ENCODE peak calls at places on chromosomes 1 and 21, in four cellular contexts. R is esophagus muscularis mucosa, K is psoas muscle, J is fibroblast of pulmonary artery. Y is an unnamed sample.

GRCh38 chr1:162605225-162605927 is 26.9 kb upstream of the DDR2 start:
- DNase-seq in R (no peak), K (no peak), J (peak), Y (peak)

GRCh38 chr1:23593556-23594148 is 34.4 kb upstream of the ID3 start:
- DNase-seq in R (no peak), K (peak), J (no peak), Y (no peak)

GRCh38 chr1:210053126-210053525 is 115.1 kb downstream of the SYT14 start:
- DNase-seq in R (no peak), K (no peak), J (no peak), Y (no peak)

GRCh38 chr1:36323636-36324321 is at the start of gene EVA1B:
- DNase-seq in R (no peak), K (peak), J (peak), Y (peak)

GRCh38 chr1:77927414-77927813 is 39.0 kb downstream of the NEXN start:
- DNase-seq in R (no peak), K (no peak), J (no peak), Y (no peak)

GRCh38 chr1:112298558-112298957 is 97.5 kb upstream of the CTTNBP2NL start:
- DNase-seq in R (no peak), K (peak), J (peak), Y (peak)

GRCh38 chr1:192766009-192766625 is 42.7 kb upstream of the RGS2 start:
- DNase-seq in R (no peak), K (no peak), J (peak), Y (no peak)

GRCh38 chr1:189619682-189620332 is 857.9 kb downstream of the BRINP3 start:
- DNase-seq in R (no peak), K (no peak), J (peak), Y (peak)

GRCh38 chr1:12285496-12286143 is 55.8 kb downstream of the VPS13D start:
- DNase-seq in R (no peak), K (no peak), J (peak), Y (no peak)

GRCh38 chr1:27862671-27863551 is 9.4 kb upstream of the THEMIS2 start:
- DNase-seq in R (no peak), K (peak), J (peak), Y (peak)

GRCh38 chr1:4483031-4483625 is 171.3 kb upstream of the AJAP1 start:
- DNase-seq in R (no peak), K (no peak), J (no peak), Y (no peak)

GRCh38 chr1:174875306-174875705 is 124.4 kb upstream of the CACYBP start:
- DNase-seq in R (no peak), K (no peak), J (no peak), Y (no peak)

GRCh38 chr1:55898191-55898590 is 681.2 kb downstream of the PLPP3 start:
- DNase-seq in R (no peak), K (no peak), J (peak), Y (peak)

GRCh38 chr1:205365945-205366463 is 9.3 kb upstream of the KLHDC8A start:
- DNase-seq in R (no peak), K (no peak), J (peak), Y (peak)

GRCh38 chr1:179021873-179022272 is 3.8 kb upstream of the FAM20B start:
- DNase-seq in R (no peak), K (no peak), J (no peak), Y (peak)

GRCh38 chr1:232880354-232880753 is 70.1 kb upstream of the NTPCR start:
- DNase-seq in R (no peak), K (no peak), J (peak), Y (peak)

GRCh38 chr1:48219803-48220202 is 2.7 kb upstream of the SLC5A9 start:
- DNase-seq in R (no peak), K (no peak), J (no peak), Y (no peak)

GRCh38 chr1:206479164-206480125 is 9.2 kb downstream of the IKBKE start:
- DNase-seq in R (no peak), K (peak), J (peak), Y (peak)

GRCh38 chr1:31707711-31708110 is 3.9 kb upstream of the COL16A1 start:
- DNase-seq in R (no peak), K (no peak), J (peak), Y (peak)

GRCh38 chr1:233140519-233140918 is 155.0 kb downstream of the PCNX2 start:
- DNase-seq in R (no peak), K (no peak), J (peak), Y (peak)

GRCh38 chr1:81756872-81757271 is 43.9 kb upstream of the ADGRL2 start:
- DNase-seq in R (no peak), K (no peak), J (peak), Y (peak)

GRCh38 chr1:184078564-184079107 is 27.1 kb downstream of the TSEN15 start:
- DNase-seq in R (no peak), K (no peak), J (peak), Y (no peak)

GRCh38 chr1:85579619-85580018 is 942 bp upstream of the CCN1 start:
- DNase-seq in R (peak), K (peak), J (peak), Y (peak)

GRCh38 chr1:77605246-77606026 is 77.0 kb downstream of the ZZZ3 start:
- DNase-seq in R (no peak), K (peak), J (peak), Y (peak)

GRCh38 chr1:23995431-23995837 is 15.3 kb upstream of the SRSF10 start:
- DNase-seq in R (no peak), K (no peak), J (peak), Y (peak)

GRCh38 chr1:112396668-112397025 is 633 bp downstream of the CTTNBP2NL start:
- DNase-seq in R (no peak), K (no peak), J (peak), Y (no peak)

GRCh38 chr1:212234431-212235298 is 50.5 kb upstream of the PPP2R5A start:
- DNase-seq in R (no peak), K (peak), J (peak), Y (peak)

GRCh38 chr1:31760901-31761470 is 3.2 kb downstream of the ADGRB2 start:
- DNase-seq in R (no peak), K (peak), J (peak), Y (peak)

GRCh38 chr1:192830596-192831241 is 21.9 kb downstream of the RGS2 start:
- DNase-seq in R (no peak), K (no peak), J (peak), Y (no peak)

GRCh38 chr21:31618696-31619430 is 40.6 kb upstream of the SOD1 start:
- DNase-seq in R (no peak), K (no peak), J (no peak), Y (no peak)

GRCh38 chr1:166164995-166165660 is 1.7 kb downstream of the FAM78B start:
- DNase-seq in R (peak), K (peak), J (peak), Y (peak)

GRCh38 chr1:85203573-85204169 is 2.9 kb upstream of the SYDE2 start:
- DNase-seq in R (no peak), K (no peak), J (no peak), Y (no peak)

GRCh38 chr1:71850515-71850914 is 431.8 kb downstream of the NEGR1 start:
- DNase-seq in R (no peak), K (no peak), J (no peak), Y (peak)
- H3K4me3 ChIP-seq in R (no peak), K (no peak), J (no peak), Y (no peak)

GRCh38 chr1:38073926-38074677 is 27.5 kb upstream of the POU3F1 start:
- DNase-seq in R (no peak), K (no peak), J (no peak), Y (no peak)
- H3K4me3 ChIP-seq in R (no peak), K (no peak), J (no peak), Y (no peak)

GRCh38 chr1:160625321-160625720 is 21.5 kb downstream of the SLAMF1 start:
- DNase-seq in R (no peak), K (no peak), J (no peak), Y (no peak)
- H3K4me3 ChIP-seq in R (no peak), K (no peak), J (no peak), Y (no peak)

DNA sequence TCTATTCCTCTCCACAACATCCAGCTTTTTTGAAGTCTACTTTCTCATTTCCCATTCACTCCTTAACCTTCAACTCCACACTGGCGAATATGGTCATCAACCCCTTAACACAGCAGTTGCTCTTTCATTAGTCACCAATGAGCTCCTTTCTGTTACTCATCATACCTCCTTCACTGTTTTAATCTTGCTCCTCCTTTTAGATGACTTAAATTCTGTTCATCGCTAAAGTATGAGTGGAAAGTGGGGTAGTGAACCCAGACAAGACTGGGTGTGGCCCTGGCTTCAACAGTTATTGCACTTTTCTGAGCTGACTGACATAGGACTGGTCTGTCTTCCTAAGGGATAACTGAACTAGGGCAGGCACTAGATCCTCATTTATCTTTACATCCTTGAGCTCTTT is 51.3 kb downstream of the AKT3 start:
- DNase-seq in R (no peak), K (no peak), J (peak), Y (peak)
- H3K4me3 ChIP-seq in R (no peak), K (no peak), J (no peak), Y (no peak)

GRCh38 chr1:223133301-223133823 is 9.7 kb downstream of the TLR5 start:
- DNase-seq in R (no peak), K (no peak), J (no peak), Y (no peak)

GRCh38 chr1:223136086-223136485 is 7.0 kb downstream of the TLR5 start:
- DNase-seq in R (no peak), K (no peak), J (no peak), Y (no peak)

GRCh38 chr1:223137402-223138100 is 5.5 kb downstream of the TLR5 start:
- DNase-seq in R (no peak), K (no peak), J (peak), Y (peak)

GRCh38 chr1:223133824-223134435 is 9.1 kb downstream of the TLR5 start:
- DNase-seq in R (no peak), K (peak), J (peak), Y (peak)

DNA sequence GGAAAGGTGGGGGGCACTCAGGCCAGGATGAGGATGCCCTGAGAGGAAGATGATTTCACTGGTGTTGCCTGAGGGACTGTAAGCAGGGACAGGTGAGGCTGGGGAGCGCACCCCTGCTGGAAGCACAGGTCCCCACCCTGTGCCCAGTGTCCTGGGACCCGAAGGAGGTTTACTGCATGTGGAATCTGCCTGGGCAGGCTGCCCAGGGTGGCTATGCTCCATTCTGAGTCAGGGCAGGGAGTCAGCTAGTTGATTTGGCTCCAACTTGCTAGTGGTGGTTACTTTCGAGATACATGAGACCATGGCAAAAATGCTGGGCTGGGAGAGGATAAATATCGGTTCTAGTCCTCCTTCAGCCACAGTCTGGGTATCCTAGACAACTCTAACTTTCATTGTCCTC is 7.9 kb downstream of the TLR5 start:
- DNase-seq in R (no peak), K (peak), J (peak), Y (peak)
- H3K4me3 ChIP-seq in R (no peak), K (no peak), J (no peak), Y (no peak)

GRCh38 chr1:155320661-155321576 is at the start of gene RUSC1:
- DNase-seq in R (no peak), K (peak), J (peak), Y (peak)
- H3K4me3 ChIP-seq in R (peak), K (peak), J (peak), Y (peak)

DNA sequence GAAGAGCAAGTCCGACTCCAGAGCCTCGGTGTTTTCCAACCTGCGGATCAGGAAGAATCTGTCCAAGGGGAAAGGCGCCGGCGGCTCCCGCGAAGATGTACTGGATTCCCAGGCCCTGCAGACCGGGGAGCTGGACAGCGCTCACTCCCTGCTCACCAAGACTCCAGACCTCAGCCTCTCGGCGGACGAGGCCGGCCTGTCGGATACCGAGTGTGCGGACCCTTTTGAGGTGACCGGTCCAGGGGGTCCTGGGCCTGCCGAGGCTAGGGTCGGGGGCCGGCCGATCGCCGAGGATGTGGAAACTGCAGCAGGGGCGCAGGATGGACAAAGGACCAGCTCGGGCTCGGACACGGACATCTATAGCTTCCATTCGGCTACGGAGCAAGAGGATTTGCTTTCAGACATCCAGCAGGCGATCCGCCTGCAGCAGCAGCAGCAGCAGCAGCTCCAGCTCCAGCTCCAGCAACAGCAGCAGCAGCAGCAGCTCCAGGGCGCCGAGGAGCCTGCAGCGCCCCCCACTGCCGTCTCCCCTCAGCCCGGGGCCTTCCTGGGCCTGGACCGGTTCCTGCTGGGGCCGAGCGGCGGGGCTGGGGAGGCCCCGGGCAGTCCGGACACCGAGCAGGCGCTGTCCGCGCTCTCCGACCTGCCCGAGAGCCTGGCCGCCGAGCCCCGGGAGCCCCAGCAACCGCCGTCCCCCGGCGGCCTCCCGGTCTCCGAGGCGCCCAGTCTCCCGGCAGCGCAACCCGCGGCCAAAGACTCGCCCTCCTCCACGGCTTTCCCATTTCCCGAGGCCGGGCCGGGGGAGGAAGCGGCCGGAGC is 827 bp downstream of the FMN2 start:
- DNase-seq in R (no peak), K (no peak), J (peak), Y (peak)
- H3K4me3 ChIP-seq in R (peak), K (peak), J (peak), Y (peak)

DNA sequence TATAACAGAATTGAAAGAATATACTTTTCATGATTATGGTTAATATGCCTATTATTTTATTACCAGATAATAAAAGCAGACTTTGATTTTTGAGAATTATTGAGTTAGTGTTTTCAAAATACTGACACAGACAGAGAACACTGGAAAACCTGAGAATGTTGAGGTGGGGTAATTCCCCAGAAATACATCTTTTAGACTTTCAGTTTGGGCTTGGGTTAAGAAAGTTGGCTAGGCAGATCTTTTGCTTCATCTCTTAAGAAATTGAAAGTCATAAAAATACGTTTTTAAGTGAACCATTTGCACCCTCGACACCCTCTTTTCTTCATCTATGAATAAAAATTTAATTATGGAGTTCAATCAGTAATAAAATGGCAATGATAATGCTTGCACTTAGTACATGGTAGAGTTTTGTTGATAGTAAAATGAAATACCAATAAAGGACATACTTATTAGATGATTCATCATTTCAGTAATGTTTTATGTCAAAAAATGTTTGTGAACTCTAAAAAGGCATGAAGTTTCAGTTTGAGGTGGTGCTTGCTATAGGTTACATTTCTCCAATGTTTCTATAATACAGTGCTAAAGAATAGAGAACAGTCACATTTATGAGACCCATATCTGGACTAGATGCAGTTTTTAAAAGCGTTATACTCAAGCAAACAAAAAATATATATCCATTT is 1.9 kb upstream of the SAMSN1 start:
- DNase-seq in R (no peak), K (no peak), J (no peak), Y (no peak)
- H3K4me3 ChIP-seq in R (no peak), K (no peak), J (no peak), Y (no peak)

DNA sequence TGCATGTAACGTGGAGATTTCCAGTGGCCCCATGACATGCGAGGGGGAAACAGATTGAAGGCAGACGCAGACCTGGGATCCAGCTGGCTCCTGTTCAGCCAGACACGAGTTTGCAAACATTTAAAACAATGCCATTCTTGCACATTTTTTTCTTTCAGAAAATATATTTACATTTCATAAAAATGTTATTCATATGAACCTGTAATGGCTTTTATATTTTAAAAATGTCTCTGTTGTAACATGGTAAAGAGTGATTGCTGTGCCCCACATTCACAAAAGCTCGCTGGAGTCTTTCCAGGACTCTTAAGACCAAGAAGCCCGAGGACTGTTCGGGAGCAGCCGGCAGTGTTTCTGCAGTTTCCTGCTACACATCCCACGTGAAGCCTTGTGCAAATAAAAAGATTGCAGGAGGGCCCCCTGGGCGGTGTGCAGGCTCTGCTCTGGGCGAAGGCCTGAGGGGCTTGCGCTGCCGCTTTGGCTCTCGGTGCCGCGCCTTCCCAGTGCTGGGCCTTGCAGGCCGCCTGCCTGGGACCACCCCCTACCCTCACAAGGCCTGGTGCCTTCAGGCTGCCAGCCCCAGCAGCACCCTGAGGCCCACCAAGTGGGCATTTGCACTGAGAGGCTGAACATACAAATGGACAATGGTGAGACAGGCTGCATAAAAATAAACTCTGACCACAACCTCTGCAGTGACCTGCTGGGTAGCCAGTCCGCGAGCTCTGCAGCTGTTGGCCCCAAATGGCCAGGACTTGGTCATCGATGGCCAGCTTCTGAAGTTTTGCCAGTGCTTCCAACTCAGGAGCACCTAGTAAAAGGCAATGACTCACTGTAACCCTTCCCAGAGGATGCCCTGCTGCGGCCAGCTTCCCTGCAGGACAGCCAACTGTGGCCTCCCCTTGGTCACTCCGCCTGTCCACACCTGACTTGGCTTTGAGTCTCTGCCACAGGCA is 185.1 kb downstream of the DYRK1A start:
- DNase-seq in R (peak), K (peak), J (peak), Y (no peak)
- H3K4me3 ChIP-seq in R (peak), K (peak), J (no peak), Y (no peak)

Y was measured in fibroblast of mammary gland.